ENCODE peak calls at places on chromosomes 2 and 18, in six cellular contexts. N, V, R, F, D and K are unnamed samples.

GRCh38 chr2:160358051-160358450 is 135.6 kb downstream of the RBMS1 start:
- DNase-seq in N (no peak), V (no peak), R (no peak), F (no peak), D (no peak), K (no peak)

GRCh38 chr2:113167115-113167932 is 6.4 kb upstream of the PSD4 start:
- DNase-seq in N (no peak), V (no peak), R (no peak), F (no peak), D (no peak), K (no peak)

GRCh38 chr2:202194418-202194817 is 44.0 kb downstream of the SUMO1 start:
- DNase-seq in N (no peak), V (no peak), R (no peak), F (no peak), D (no peak), K (no peak)

GRCh38 chr2:19819097-19820065 is 82.4 kb downstream of the TTC32 start:
- DNase-seq in N (peak; percentile 51), V (no peak), R (no peak), F (peak; percentile 19), D (no peak), K (no peak)

GRCh38 chr18:60895181-60895580 is 438.0 kb upstream of the CDH20 start:
- DNase-seq in N (no peak), V (no peak), R (no peak), F (no peak), D (no peak), K (no peak)

GRCh38 chr2:51758080-51758479 is 726.1 kb upstream of the NRXN1 start:
- DNase-seq in N (no peak), V (no peak), R (no peak), F (no peak), D (no peak), K (no peak)

GRCh38 chr2:24021122-24021998 is 11.5 kb downstream of the MFSD2B start:
- DNase-seq in N (no peak), V (no peak), R (no peak), F (no peak), D (no peak), K (no peak)

GRCh38 chr2:67346718-67347407 is 50.3 kb upstream of the ETAA1 start:
- DNase-seq in N (no peak), V (no peak), R (no peak), F (no peak), D (no peak), K (no peak)

GRCh38 chr18:79200546-79201268 is 131.5 kb downstream of the ATP9B start:
- DNase-seq in N (no peak), V (peak; percentile 59), R (no peak), F (peak; percentile 89), D (no peak), K (no peak)

GRCh38 chr18:49185636-49186035 is 234.9 kb upstream of the SMAD7 start:
- DNase-seq in N (no peak), V (no peak), R (no peak), F (no peak), D (no peak), K (no peak)

GRCh38 chr2:36540986-36541750 is 56.8 kb downstream of the FEZ2 start:
- DNase-seq in N (no peak), V (no peak), R (no peak), F (no peak), D (no peak), K (no peak)

GRCh38 chr2:1088192-1088860 is 137.7 kb downstream of the SNTG2 start:
- DNase-seq in N (no peak), V (no peak), R (no peak), F (no peak), D (no peak), K (no peak)

GRCh38 chr18:40577255-40577654 is 1377.8 kb upstream of the PIK3C3 start:
- DNase-seq in N (no peak), V (no peak), R (no peak), F (no peak), D (no peak), K (no peak)

GRCh38 chr2:36477744-36478143 is 120.2 kb downstream of the FEZ2 start:
- DNase-seq in N (no peak), V (no peak), R (no peak), F (no peak), D (no peak), K (no peak)

GRCh38 chr2:188984126-188984525 is 10.0 kb downstream of the COL3A1 start:
- DNase-seq in N (no peak), V (no peak), R (no peak), F (no peak), D (no peak), K (no peak)

GRCh38 chr2:38835990-38836389 is 39.7 kb downstream of the DHX57 start:
- DNase-seq in N (no peak), V (no peak), R (no peak), F (no peak), D (no peak), K (no peak)